ENCODE peak calls at places on chromosomes 7 and 10, in seven cellular contexts. N is effector CD4-positive, alpha-beta T cell; G is HTR-8/SVneo; W is T-cell; M is amniotic stem cell; L is fibroblast of the conjunctiva; H is dorsolateral prefrontal cortex. Q is an unnamed sample.

GRCh38 chr7:51108134-51108533 is 208.5 kb downstream of the COBL start:
- DNase-seq in M (no peak), H (no peak), G (no peak), L (no peak), N (no peak), W (no peak), Q (no peak)

GRCh38 chr10:97090035-97090434 is 95.7 kb downstream of the SLIT1 start:
- DNase-seq in L (no peak), W (no peak), N (no peak), M (no peak), G (no peak), H (no peak), Q (no peak)

GRCh38 chr10:120735773-120736371 is 115.3 kb upstream of the WDR11 start:
- DNase-seq in N (no peak), W (no peak), H (no peak), L (no peak), M (no peak), G (peak), Q (no peak)

GRCh38 chr10:93921338-93921737 is 27.6 kb downstream of the SLC35G1 start:
- DNase-seq in L (no peak), W (peak), H (no peak), M (no peak), G (no peak), N (peak), Q (peak)

GRCh38 chr7:93719546-93719945 is 145.0 kb upstream of the CALCR start:
- DNase-seq in M (no peak), H (no peak), L (no peak), G (no peak), N (no peak), W (no peak), Q (no peak)

GRCh38 chr10:104067525-104067924 is 18.2 kb downstream of the COL17A1 start:
- DNase-seq in M (no peak), H (no peak), N (no peak), L (no peak), G (no peak), W (no peak), Q (no peak)

GRCh38 chr7:108248821-108249220 is 118.7 kb upstream of the LAMB4 start:
- DNase-seq in N (no peak), M (no peak), W (no peak), L (no peak), G (no peak), H (no peak), Q (no peak)

GRCh38 chr7:29287366-29287765 is 92.8 kb downstream of the CHN2 start:
- DNase-seq in M (no peak), L (peak), H (no peak), G (peak), W (no peak), N (no peak), Q (no peak)

GRCh38 chr10:4529266-4529665 is 296.7 kb upstream of the AKR1E2 start:
- DNase-seq in W (no peak), M (no peak), G (no peak), L (no peak), N (no peak), H (no peak), Q (no peak)

GRCh38 chr7:128791121-128791967 is 424 bp upstream of the CCDC136 start:
- DNase-seq in N (peak), W (peak), L (peak), M (peak), G (peak), H (peak), Q (peak)

GRCh38 chr10:84308481-84309304 is 19.7 kb upstream of the CCSER2 start:
- DNase-seq in L (no peak), M (no peak), G (peak), W (peak), H (no peak), N (no peak), Q (peak)

GRCh38 chr7:10211861-10212260 is 761.8 kb upstream of the PHF14 start:
- DNase-seq in H (no peak), N (no peak), W (no peak), L (no peak), M (no peak), G (no peak), Q (no peak)

GRCh38 chr10:99536400-99537254 is 3.9 kb downstream of the NKX2-3 start:
- DNase-seq in N (no peak), H (no peak), G (no peak), L (no peak), W (no peak), M (no peak), Q (no peak)

GRCh38 chr10:7315906-7316305 is 94.9 kb downstream of the SFMBT2 start:
- DNase-seq in G (no peak), L (no peak), M (no peak), N (no peak), H (no peak), W (no peak), Q (no peak)

GRCh38 chr10:73228247-73228646 is 18.8 kb downstream of the DNAJC9 start:
- DNase-seq in H (no peak), L (no peak), M (no peak), N (no peak), W (no peak), G (no peak), Q (no peak)

GRCh38 chr10:119306514-119306951 is 99.2 kb downstream of the GRK5 start:
- DNase-seq in M (no peak), N (peak), W (peak), G (no peak), L (no peak), H (no peak), Q (peak)

GRCh38 chr10:130136214-130137076 is at the start of gene GLRX3:
- DNase-seq in L (peak), W (peak), H (peak), G (peak), M (peak), N (peak), Q (peak)

Q was measured in naive thymus-derived CD8-positive, alpha-beta T cell.